ENCODE peak calls at places on chromosomes 3 and 15, in four cellular contexts. L is IMR-90, G is GM12878, O is K562. K is an unnamed sample.

GRCh38 chr3:14625443-14625842 is 26.1 kb upstream of the CCDC174 start:
- DNase-seq in L (no peak), G (no peak), O (no peak), K (no peak)

GRCh38 chr15:40830884-40831283 is 2.4 kb upstream of the PPP1R14D start:
- DNase-seq in L (no peak), G (no peak), O (no peak), K (no peak)

GRCh38 chr15:52164631-52165265 is 26.4 kb downstream of the GNB5 start:
- DNase-seq in L (peak), G (no peak), O (no peak), K (no peak)

GRCh38 chr15:61796056-61796455 is 264.2 kb downstream of the VPS13C start:
- DNase-seq in L (peak), G (no peak), O (no peak), K (no peak)

GRCh38 chr3:164486150-164486549 is 592.1 kb downstream of the SI start:
- DNase-seq in L (no peak), G (no peak), O (no peak), K (no peak)

GRCh38 chr15:33737687-33738606 is 230.3 kb upstream of the CHRM5 start:
- DNase-seq in L (peak), G (no peak), O (peak), K (peak)

GRCh38 chr3:71211083-71211482 is 372.4 kb downstream of the FOXP1 start:
- DNase-seq in L (no peak), G (no peak), O (no peak), K (no peak)

GRCh38 chr3:161100994-161101393 is 4.2 kb downstream of the B3GALNT1 start:
- DNase-seq in L (no peak), G (no peak), O (no peak), K (no peak)

GRCh38 chr3:125120370-125121122 is 64.7 kb upstream of the HEG1 start:
- DNase-seq in L (no peak), G (no peak), O (no peak), K (no peak)

GRCh38 chr3:108552267-108553159 is 36.7 kb downstream of the CIP2A start:
- DNase-seq in L (peak), G (no peak), O (peak), K (peak)

GRCh38 chr3:160450846-160451245 is 1.3 kb upstream of the TRIM59 start:
- DNase-seq in L (peak), G (no peak), O (peak), K (no peak)

GRCh38 chr3:152818027-152818426 is 16.9 kb upstream of the P2RY1 start:
- DNase-seq in L (no peak), G (no peak), O (peak), K (no peak)

GRCh38 chr3:52779411-52780297 is 2.3 kb downstream of the ITIH1 start:
- DNase-seq in L (no peak), G (peak), O (no peak), K (no peak)

DNA sequence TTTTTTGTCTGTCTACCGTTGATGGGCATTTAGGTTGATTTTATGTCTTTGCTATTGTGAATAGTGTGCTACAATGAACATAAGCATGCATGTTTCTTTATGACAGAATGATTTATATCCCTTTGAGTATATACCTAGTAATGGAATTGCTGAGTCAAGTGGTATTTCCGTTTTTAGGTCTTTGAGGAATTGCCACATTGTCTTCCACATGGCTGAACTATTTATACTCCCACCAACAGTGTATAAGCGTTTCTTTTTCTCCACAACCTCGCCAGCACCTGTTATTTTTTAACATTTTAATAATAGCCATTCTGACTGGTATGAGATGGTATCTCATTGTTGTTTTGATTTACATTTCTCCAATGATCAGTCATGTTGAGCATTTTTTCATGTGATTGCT is 89.6 kb upstream of the GALNT15 start:
- DNase-seq in L (peak), G (no peak), O (no peak), K (peak)
- TF ChIP-seq FOS in L (no peak), G (no peak), O (no peak), K (peak)

GRCh38 chr3:13013994-13014754 is 59.1 kb downstream of the IQSEC1 start:
- DNase-seq in L (no peak), G (no peak), O (no peak), K (no peak)
- TF ChIP-seq FOS in L (no peak), G (no peak), O (no peak), K (no peak)

GRCh38 chr15:45186771-45187577 is 792 bp downstream of the SHF start:
- DNase-seq in L (no peak), G (no peak), O (no peak), K (no peak)

GRCh38 chr15:45183511-45183910 is 4.3 kb downstream of the SHF start:
- DNase-seq in L (no peak), G (no peak), O (no peak), K (no peak)

GRCh38 chr15:45185903-45186770 is 1.6 kb downstream of the SHF start:
- DNase-seq in L (peak), G (no peak), O (no peak), K (no peak)

GRCh38 chr15:45184562-45185041 is 3.2 kb downstream of the SHF start:
- DNase-seq in L (no peak), G (no peak), O (no peak), K (no peak)

DNA sequence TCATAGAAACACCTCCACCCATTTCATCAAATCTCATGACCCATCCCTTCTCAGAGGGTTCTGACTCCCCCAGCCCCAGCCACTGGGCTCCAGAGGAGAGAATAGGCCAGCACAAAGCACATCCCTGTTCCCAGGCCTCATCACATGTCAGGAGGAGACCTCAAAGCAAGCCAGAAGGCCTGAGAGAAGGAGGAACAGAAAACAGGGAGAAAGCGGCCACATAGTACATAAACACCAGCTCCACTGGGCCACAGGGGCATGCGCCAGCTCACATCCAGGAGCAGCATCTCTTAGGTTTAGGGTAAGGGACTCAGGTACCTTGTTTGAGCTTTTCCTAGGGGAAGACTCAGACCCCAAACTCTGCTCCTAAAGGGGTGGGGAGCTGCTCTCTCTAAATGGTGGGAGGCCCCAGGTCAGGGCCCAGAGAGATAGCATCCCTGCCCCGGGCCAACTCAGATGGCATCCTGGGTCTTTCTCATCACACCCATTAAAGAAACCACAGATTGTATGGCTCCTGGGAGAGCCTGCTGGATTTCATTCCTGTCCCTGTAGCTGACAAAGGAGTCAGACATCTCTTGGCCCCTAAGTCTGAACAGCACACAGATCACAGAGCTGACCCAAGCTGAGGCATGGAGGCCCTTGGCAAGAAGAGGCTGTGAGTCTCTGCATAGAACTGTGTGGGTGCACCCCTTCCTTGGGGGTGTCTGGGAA is 2.5 kb downstream of the SHF start:
- DNase-seq in L (no peak), G (no peak), O (no peak), K (no peak)
- TF ChIP-seq FOS in L (no peak), G (no peak), O (no peak), K (no peak)

DNA sequence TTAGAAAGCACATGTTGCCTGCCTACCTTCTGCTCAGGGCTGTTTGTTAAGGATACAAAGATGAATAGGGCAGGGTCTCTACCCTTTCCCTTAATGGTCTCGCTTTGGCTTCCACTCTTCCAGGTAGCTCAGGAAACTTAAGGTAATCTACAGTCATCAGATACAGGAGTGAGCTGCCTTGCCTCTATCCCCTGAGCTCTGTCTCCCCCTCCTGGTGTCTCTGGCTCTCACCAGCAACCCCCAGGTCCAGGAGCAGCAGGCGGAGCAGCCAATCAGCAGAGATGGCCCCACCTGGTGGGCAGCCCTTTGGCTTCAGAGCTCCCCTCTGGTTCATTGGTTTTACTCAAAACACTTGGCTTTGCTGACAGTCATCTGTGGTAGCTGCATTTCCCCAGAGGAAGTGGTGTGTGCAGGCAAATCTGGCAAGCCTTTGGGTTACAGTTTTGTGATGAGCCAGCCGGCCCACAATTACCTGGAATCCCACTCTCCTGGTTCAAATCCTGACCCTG is 8.5 kb upstream of the CX3CR1 start:
- DNase-seq in L (peak), G (peak), O (peak), K (peak)
- TF ChIP-seq FOS in L (no peak), G (no peak), O (no peak), K (no peak)

DNA sequence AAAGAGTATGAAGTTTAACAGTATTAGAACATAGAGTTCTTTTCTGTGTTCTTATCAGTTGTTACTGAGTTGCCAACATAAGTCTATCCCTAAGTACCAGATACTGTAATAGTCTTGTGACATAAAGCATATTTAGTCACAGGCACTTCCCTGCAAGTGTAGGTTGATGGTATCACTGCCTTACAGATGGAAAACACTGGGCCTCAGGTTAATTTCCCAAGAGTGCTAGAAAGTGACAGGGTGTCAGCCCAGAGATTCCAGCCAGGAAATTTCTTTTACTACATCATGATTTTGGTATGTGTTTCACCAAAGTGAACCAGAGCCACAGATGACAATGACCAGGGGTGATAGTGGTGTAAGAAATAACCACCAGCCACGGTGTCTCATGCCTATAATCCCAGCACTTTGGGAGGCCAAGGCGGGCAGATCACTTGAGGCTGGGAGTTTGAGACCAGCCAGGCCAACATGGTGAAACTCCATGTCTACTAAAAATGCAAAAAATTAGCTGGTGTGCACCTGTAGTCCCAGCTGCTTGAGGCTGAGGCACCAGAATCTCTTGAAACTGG is 3.2 kb downstream of the EIF1B start:
- DNase-seq in L (peak), G (no peak), O (no peak), K (no peak)
- TF ChIP-seq FOS in L (no peak), G (no peak), O (no peak), K (no peak)

DNA sequence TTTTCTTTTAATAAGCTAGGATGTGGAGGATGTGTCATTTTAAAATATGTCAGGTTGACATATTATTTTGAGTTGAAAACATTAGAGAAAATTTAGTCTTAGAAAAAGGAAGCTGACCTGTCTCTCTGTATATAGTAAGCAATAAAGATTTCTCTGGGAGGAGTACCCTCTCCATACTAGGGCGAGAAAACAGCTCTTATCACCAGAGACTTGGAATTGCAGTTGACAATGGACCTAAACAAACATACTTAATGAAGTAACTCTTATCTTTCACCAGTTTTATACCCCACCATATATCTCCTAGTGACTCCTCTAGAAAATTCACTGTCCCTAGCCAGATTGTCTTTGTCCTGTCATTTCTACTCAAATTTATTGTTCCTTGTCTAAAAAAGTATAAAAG is 7.2 kb upstream of the GATM start:
- DNase-seq in L (no peak), G (no peak), O (no peak), K (no peak)
- TF ChIP-seq FOS in L (no peak), G (no peak), O (no peak), K (no peak)

DNA sequence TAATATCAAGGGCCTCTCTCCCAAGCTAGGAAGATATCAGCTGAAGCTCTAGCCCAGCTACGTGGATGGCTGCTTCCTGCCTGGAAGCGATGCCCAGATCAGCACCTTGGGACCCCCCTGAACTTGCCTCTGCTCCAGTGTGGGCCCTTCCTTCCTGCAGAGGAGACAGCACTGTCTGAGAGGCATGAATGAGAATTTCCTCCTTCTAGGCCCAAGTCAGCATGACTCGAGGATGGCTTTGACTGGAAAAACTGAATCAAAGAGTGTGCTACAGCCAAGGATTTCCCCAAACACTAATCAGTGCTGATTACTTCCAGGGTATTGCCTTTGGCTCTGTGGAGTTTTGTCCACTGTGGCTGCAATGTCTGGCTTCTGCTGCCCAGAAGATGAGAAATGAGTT is 36.4 kb downstream of the FLNB start:
- DNase-seq in L (peak), G (no peak), O (no peak), K (peak)
- TF ChIP-seq FOS in L (no peak), G (no peak), O (no peak), K (no peak)